ENCODE peak calls at places on chromosomes 11 and 22, in five cellular contexts. J is mammary epithelial cell; Y is left ventricle myocardium superior; G is activated gamma-delta T cell treated with anti-CD3 and anti-CD28 coated beads, Interleukin-2, amount 50 U/mL, for 16 hours; C is activated naive CD4-positive, alpha-beta T cell treated with anti-CD3 and anti-CD28 coated beads, Interleukin-2, amount 50 U/mL, for 16 hours. Z is an unnamed sample.

GRCh38 chr11:12867531-12867930 is 141.6 kb upstream of the RASSF10 start:
- DNase-seq in J (no peak), Y (no peak), G (no peak), C (no peak), Z (no peak)

GRCh38 chr22:40666151-40666848 is 13.0 kb upstream of the MCHR1 start:
- DNase-seq in J (no peak), Y (peak; percentile 52), G (no peak), C (no peak), Z (no peak)

GRCh38 chr22:44859641-44860040 is 107.3 kb downstream of the ARHGAP8 start:
- DNase-seq in J (no peak), Y (peak; percentile 10), G (no peak), C (no peak), Z (no peak)

GRCh38 chr22:37182949-37183245 is 5.2 kb downstream of the C1QTNF6 start:
- DNase-seq in J (no peak), Y (peak; percentile 8), G (no peak), C (no peak), Z (peak; percentile 26)

GRCh38 chr11:76193219-76193618 is 13.1 kb downstream of the WNT11 start:
- DNase-seq in J (no peak), Y (no peak), G (no peak), C (no peak), Z (no peak)

GRCh38 chr22:20530368-20531153 is 23.2 kb downstream of the MED15 start:
- DNase-seq in J (peak; percentile 90), Y (no peak), G (no peak), C (no peak), Z (no peak)

GRCh38 chr11:978073-978720 is 52.5 kb downstream of the AP2A2 start:
- DNase-seq in J (no peak), Y (no peak), G (no peak), C (no peak), Z (no peak)

GRCh38 chr11:63876616-63877015 is 37.7 kb downstream of the MARK2 start:
- DNase-seq in J (no peak), Y (no peak), G (no peak), C (no peak), Z (no peak)

GRCh38 chr11:12214751-12215150 is 104.4 kb downstream of the MICAL2 start:
- DNase-seq in J (no peak), Y (no peak), G (no peak), C (no peak), Z (no peak)

GRCh38 chr11:69512790-69513189 is 31.3 kb downstream of the LINC01488 start:
- DNase-seq in J (no peak), Y (peak; percentile 16), G (no peak), C (no peak), Z (no peak)

GRCh38 chr22:22538226-22538989 is 18.3 kb upstream of the ZNF280A start:
- DNase-seq in J (no peak), Y (no peak), G (no peak), C (no peak), Z (no peak)

GRCh38 chr11:121606354-121606753 is 153.6 kb upstream of the SORL1-AS1 start:
- DNase-seq in J (no peak), Y (no peak), G (no peak), C (no peak), Z (no peak)

GRCh38 chr22:43007519-43008102 is 7.3 kb downstream of the PACSIN2 start:
- DNase-seq in J (no peak), Y (no peak), G (no peak), C (no peak), Z (no peak)

GRCh38 chr11:48043111-48043997 is 63.0 kb downstream of the PTPRJ start:
- DNase-seq in J (no peak), Y (no peak), G (no peak), C (no peak), Z (no peak)

GRCh38 chr22:38967451-38968450 is 10.3 kb downstream of the APOBEC3A start:
- DNase-seq in J (no peak), Y (no peak), G (no peak), C (no peak), Z (no peak)

GRCh38 chr11:65357856-65358356 is 3.4 kb downstream of the TIGD3 start:
- DNase-seq in J (no peak), Y (peak; percentile 81), G (no peak), C (no peak), Z (no peak)